ENCODE peak calls at places on chromosomes 3 and 15, in five cellular contexts. W is astrocyte of the cerebellum, Q is mesothelial cell of epicardium, P is K562, F is GM20000. U is an unnamed sample.

GRCh38 chr15:60840703-60841411 is 361.9 kb upstream of the ICE2 start:
- DNase-seq in Q (no peak), W (no peak), F (no peak), P (no peak), U (no peak)

GRCh38 chr3:87196879-87197278 is 30.2 kb upstream of the CHMP2B start:
- DNase-seq in F (no peak), P (no peak), Q (no peak), W (no peak), U (no peak)

GRCh38 chr3:52346623-52347530 is 30.8 kb downstream of the DNAH1 start:
- DNase-seq in P (no peak), Q (no peak), F (no peak), W (peak; percentile 18), U (no peak)

GRCh38 chr3:171566803-171567422 is 106.7 kb upstream of the TNIK start:
- DNase-seq in P (peak; percentile 63), F (peak; percentile 62), W (peak; percentile 22), Q (no peak), U (peak; percentile 56)

GRCh38 chr3:13770390-13771169 is 109.3 kb downstream of the WNT7A start:
- DNase-seq in F (no peak), W (no peak), Q (peak; percentile 39), P (no peak), U (no peak)

GRCh38 chr15:78241017-78241416 is 6.7 kb upstream of the ACSBG1 start:
- DNase-seq in Q (peak; percentile 92), W (peak; percentile 18), F (peak; percentile 90), P (peak; percentile 86), U (peak; percentile 79)

GRCh38 chr3:6803652-6804051 is 57.3 kb upstream of the GRM7 start:
- DNase-seq in P (no peak), Q (no peak), W (no peak), F (no peak), U (no peak)

GRCh38 chr3:149151843-149152242 is 22.4 kb downstream of the HPS3 start:
- DNase-seq in F (no peak), Q (no peak), W (peak; percentile 41), P (peak; percentile 85), U (no peak)

GRCh38 chr15:101201411-101202174 is 50.3 kb downstream of the CHSY1 start:
- DNase-seq in P (peak; percentile 44), W (peak; percentile 95), F (no peak), Q (peak; percentile 59), U (peak; percentile 95)

GRCh38 chr3:98918586-98918985 is 17.1 kb upstream of the DCBLD2 start:
- DNase-seq in Q (no peak), W (no peak), P (no peak), F (no peak), U (no peak)

GRCh38 chr3:150286390-150287147 is 121.5 kb upstream of the TSC22D2 start:
- DNase-seq in Q (no peak), W (no peak), P (peak; percentile 67), F (peak; percentile 31), U (peak; percentile 72)

GRCh38 chr3:11784962-11785361 is 61.7 kb downstream of the TAMM41 start:
- DNase-seq in Q (no peak), W (no peak), F (no peak), P (no peak), U (no peak)

GRCh38 chr15:63422891-63423290 is 41.2 kb upstream of the CA12 start:
- DNase-seq in F (no peak), Q (no peak), P (no peak), W (no peak), U (no peak)

GRCh38 chr3:30043156-30043555 is 563.2 kb upstream of the TGFBR2 start:
- DNase-seq in Q (no peak), P (no peak), F (no peak), W (no peak), U (no peak)

GRCh38 chr3:155079795-155080546 is at the start of gene MME:
- DNase-seq in F (no peak), W (no peak), Q (peak; percentile 60), P (peak; percentile 23), U (peak; percentile 71)

GRCh38 chr3:158489181-158489580 is 81.8 kb upstream of the MLF1 start:
- DNase-seq in W (no peak), P (no peak), Q (no peak), F (no peak), U (no peak)

GRCh38 chr3:147008458-147008857 is 397.9 kb downstream of the ZIC4 start:
- DNase-seq in Q (no peak), P (no peak), W (no peak), F (no peak), U (no peak)
- TF ChIP-seq CTCF in Q (no peak), P (no peak), W (no peak), F (no peak), U (no peak)

DNA sequence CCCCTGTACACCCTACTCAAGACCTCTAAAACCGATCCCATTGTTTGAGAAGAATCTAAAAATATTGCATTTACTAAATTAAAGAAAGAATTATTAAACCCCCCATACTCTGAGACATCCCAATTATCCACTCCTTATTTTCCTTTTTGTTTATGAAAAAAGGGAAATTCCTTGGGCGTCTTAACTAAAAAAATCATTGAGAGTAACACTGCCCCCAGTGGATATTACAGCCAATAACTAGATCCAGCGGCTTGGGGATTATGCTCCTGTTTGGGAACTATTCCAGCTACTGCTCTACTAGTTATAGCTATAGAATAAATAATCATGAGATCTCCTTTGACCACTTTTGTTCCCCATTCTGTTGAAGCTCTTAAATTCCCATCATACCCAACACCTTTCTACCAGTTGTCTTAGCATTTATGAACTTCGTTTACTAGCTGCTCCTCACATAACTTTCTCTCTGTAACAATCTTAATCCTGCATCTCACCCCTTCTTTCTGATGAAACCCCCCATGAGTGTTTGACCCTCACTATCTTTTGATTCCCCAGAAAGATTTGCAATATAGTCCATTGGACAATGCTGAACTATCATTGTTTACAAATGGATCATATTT is 12.7 kb upstream of the CFAP91 start:
- DNase-seq in W (peak; percentile 29), F (no peak), P (peak; percentile 29), Q (no peak), U (peak; percentile 48)
- TF ChIP-seq CTCF in W (peak; percentile 50), F (peak; percentile 15), P (peak; percentile 42), Q (peak; percentile 56), U (peak; percentile 33)

GRCh38 chr3:42581709-42582473 is at the start of gene SEC22C:
- DNase-seq in P (peak; percentile 99), W (peak; percentile 68), F (peak; percentile 98), Q (peak; percentile 95), U (peak; percentile 96)
- TF ChIP-seq CTCF in P (peak; percentile 88), W (no peak), F (no peak), Q (no peak), U (peak; percentile 20)

GRCh38 chr3:194154346-194154745 is 18.4 kb downstream of the HES1 start:
- DNase-seq in P (no peak), W (no peak), Q (no peak), F (no peak), U (no peak)
- TF ChIP-seq CTCF in P (no peak), W (no peak), Q (no peak), F (no peak), U (no peak)